ENCODE peak calls at places on chromosome 1, in ten cellular contexts. V is body of pancreas, F is tibial nerve, O is ovary, G is sigmoid colon, U is transverse colon, P is esophagus squamous epithelium, E is prostate gland, N is vagina, D is uterus. X is an unnamed sample. For H3K9me3, the result is how much of the 10 kb centered on the place peaks cover.

GRCh38 chr1:217029311-217030157 is 306.3 kb upstream of the ESRRG start:
- DNase-seq in E (peak), V (peak), D (no peak), N (no peak), O (no peak), G (no peak), U (peak), P (no peak), F (peak), X (no peak)

GRCh38 chr1:64514197-64514765 is 44.4 kb downstream of the CACHD1 start:
- DNase-seq in G (no peak), F (no peak), N (no peak), V (no peak), E (no peak), D (no peak), P (no peak), O (no peak), U (no peak), X (no peak)

GRCh38 chr1:54798769-54799641 is 2.1 kb downstream of the TTC22 start:
- DNase-seq in U (peak), N (no peak), G (peak), E (no peak), O (no peak), V (peak), D (no peak), P (no peak), F (no peak), X (no peak)

GRCh38 chr1:185520188-185520935 is 203.3 kb upstream of the IVNS1ABP start:
- DNase-seq in G (no peak), F (no peak), P (no peak), V (no peak), N (no peak), O (no peak), U (no peak), E (no peak), D (no peak), X (no peak)

GRCh38 chr1:115332813-115333608 is 5.0 kb downstream of the NGF start:
- DNase-seq in E (no peak), O (peak), F (peak), V (no peak), U (no peak), G (peak), P (no peak), N (no peak), D (peak), X (no peak)

GRCh38 chr1:224096773-224097172 is 17.1 kb upstream of the FBXO28 start:
- DNase-seq in E (no peak), V (no peak), F (no peak), O (no peak), N (no peak), P (no peak), G (no peak), U (no peak), D (no peak), X (no peak)

GRCh38 chr1:218304281-218305039 is 19.4 kb downstream of the RRP15 start:
- DNase-seq in G (no peak), O (no peak), P (no peak), D (no peak), N (no peak), U (no peak), F (no peak), V (no peak), E (no peak), X (no peak)

GRCh38 chr1:30422251-30422650 is 301.1 kb downstream of the MATN1 start:
- DNase-seq in N (peak), E (no peak), V (no peak), P (no peak), O (peak), G (peak), F (no peak), U (no peak), D (peak), X (peak)

GRCh38 chr1:4056422-4056821 is 156.3 kb upstream of the C1orf174 start:
- DNase-seq in V (no peak), P (no peak), U (no peak), E (no peak), F (no peak), D (no peak), G (no peak), N (peak), O (no peak), X (no peak)

DNA sequence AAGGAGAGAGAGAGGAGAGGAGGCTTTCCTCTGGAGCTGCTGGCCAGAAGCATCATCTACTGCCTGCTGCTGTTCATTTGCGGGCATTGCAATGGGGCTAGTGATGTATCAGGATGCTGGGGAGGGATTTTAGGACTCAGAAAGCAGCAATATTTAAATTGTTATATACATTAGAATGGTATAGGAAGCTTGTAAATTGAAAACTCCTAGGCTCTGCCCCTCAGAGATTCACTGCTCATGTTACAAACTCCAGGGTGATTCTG is 141.9 kb downstream of the ZNF648 start:
- DNase-seq in V (no peak), G (no peak), O (no peak), U (no peak), N (no peak), P (no peak), D (no peak), E (no peak), F (no peak), X (no peak)
- TF ChIP-seq POLR2A in V (no peak), G (no peak), O (no peak), U (no peak), N (no peak), P (no peak), D (no peak), E (no peak), F (no peak), X (no peak)

DNA sequence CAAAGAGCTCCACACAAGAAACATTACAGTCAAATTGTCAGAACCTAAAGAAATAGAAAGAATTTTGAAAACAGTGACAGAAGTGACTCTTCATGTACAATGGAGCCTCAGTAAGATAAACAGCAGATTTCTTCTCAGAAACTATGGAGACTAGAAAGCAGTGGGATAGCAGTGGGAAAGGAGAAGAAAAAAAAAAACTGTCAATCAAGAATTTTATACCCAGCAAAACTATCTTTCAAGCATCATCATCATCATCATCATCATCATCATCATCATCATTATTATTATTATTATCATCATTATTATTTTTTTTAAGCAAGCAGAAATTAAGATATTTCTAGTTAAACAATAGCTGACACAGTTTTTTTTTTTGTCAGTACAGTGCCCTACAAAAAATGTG is 24.2 kb downstream of the CEP170 start:
- DNase-seq in V (no peak), N (no peak), F (no peak), P (no peak), U (no peak), E (no peak), O (no peak), G (no peak), D (no peak), X (no peak)
- H3K9me3 ChIP-seq in V (under half), N (under half), F (under half), P (under half), U (under half), E (under half), O (under half), G (under half), D (under half), X (under half)

GRCh38 chr1:37006132-37006868 is 28.0 kb downstream of the GRIK3 start:
- DNase-seq in D (no peak), U (no peak), P (no peak), F (no peak), O (no peak), G (no peak), N (no peak), V (no peak), E (no peak), X (no peak)

GRCh38 chr1:37001697-37002096 is 32.6 kb downstream of the GRIK3 start:
- DNase-seq in U (no peak), O (no peak), F (no peak), N (no peak), E (no peak), D (no peak), V (no peak), G (no peak), P (no peak), X (no peak)

DNA sequence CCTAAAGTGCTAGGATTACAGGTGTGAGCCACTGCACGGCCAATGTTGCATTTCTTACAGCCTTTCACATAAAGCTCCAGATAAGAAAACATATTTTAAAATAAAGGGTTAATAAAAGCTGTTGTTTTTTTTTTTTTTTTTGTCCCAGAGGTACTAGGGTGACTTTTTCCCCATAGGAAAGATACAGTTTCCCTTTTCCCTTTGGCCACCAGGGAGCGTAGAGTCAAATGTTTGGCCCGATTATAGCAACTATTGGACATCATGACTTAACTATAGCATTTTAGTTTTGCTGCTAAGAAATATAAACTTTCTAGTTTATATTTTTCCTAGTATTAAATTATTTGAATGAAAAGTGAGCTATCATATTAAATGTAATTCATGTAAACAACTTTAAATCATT is 31.4 kb downstream of the GRIK3 start:
- DNase-seq in P (no peak), F (no peak), U (no peak), E (no peak), N (no peak), G (no peak), D (no peak), V (no peak), O (no peak), X (no peak)
- TF ChIP-seq CTCF in P (no peak), F (no peak), U (no peak), E (no peak), N (no peak), G (no peak), D (no peak), V (no peak), O (no peak), X (no peak)

GRCh38 chr1:205774277-205775014 is 836 bp downstream of the RAB29 start:
- DNase-seq in D (peak), N (no peak), G (no peak), E (no peak), P (no peak), F (no peak), V (no peak), U (peak), O (no peak), X (no peak)

GRCh38 chr1:205777994-205778393 is 2.7 kb upstream of the RAB29 start:
- DNase-seq in V (no peak), G (no peak), F (no peak), O (no peak), U (no peak), N (no peak), E (no peak), D (no peak), P (no peak), X (no peak)

GRCh38 chr1:205775717-205776056 is 405 bp upstream of the RAB29 start:
- DNase-seq in O (no peak), G (no peak), N (no peak), P (no peak), V (no peak), F (peak), U (no peak), E (no peak), D (no peak), X (no peak)

GRCh38 chr1:205772607-205773032 is 2.7 kb downstream of the RAB29 start:
- DNase-seq in U (no peak), O (no peak), F (no peak), N (no peak), G (no peak), V (no peak), P (no peak), E (no peak), D (no peak), X (no peak)

GRCh38 chr1:205775015-205775716 is at the start of gene RAB29:
- DNase-seq in E (peak), G (peak), O (peak), V (peak), N (no peak), D (peak), P (peak), F (peak), U (peak), X (peak)
- TF ChIP-seq POLR2A in E (no peak), G (no peak), O (peak), V (peak), N (no peak), D (peak), P (no peak), F (no peak), U (peak), X (no peak)

X was measured in breast epithelium.